ENCODE peak calls at places on chromosomes 12 and 14, in five cellular contexts. B, S, T, U and C are unnamed samples.

GRCh38 chr12:14828896-14829295 is 14.4 kb downstream of the ART4 start:
- DNase-seq in B (no peak), S (no peak), T (no peak), U (no peak), C (no peak)

GRCh38 chr12:20370001-20370381 is 1.7 kb downstream of the PDE3A start:
- DNase-seq in B (no peak), S (no peak), T (no peak), U (no peak), C (no peak)

GRCh38 chr12:77535734-77536133 is 295.0 kb upstream of the NAV3 start:
- DNase-seq in B (no peak), S (no peak), T (no peak), U (no peak), C (no peak)

GRCh38 chr12:43824207-43824775 is 11.6 kb upstream of the TMEM117 start:
- DNase-seq in B (no peak), S (no peak), T (no peak), U (no peak), C (no peak)

GRCh38 chr12:20946732-20947131 is 136.2 kb downstream of the SLCO1B3 start:
- DNase-seq in B (no peak), S (peak), T (no peak), U (peak), C (no peak)

GRCh38 chr12:75850751-75851462 is 180.7 kb downstream of the PHLDA1 start:
- DNase-seq in B (no peak), S (no peak), T (no peak), U (peak), C (no peak)

GRCh38 chr14:53470351-53471043 is 317.4 kb upstream of the DDHD1 start:
- DNase-seq in B (no peak), S (no peak), T (no peak), U (peak), C (no peak)

GRCh38 chr12:113500662-113501435 is 29.2 kb upstream of the LHX5 start:
- DNase-seq in B (no peak), S (no peak), T (no peak), U (no peak), C (no peak)

GRCh38 chr12:78330131-78330530 is 499.4 kb downstream of the NAV3 start:
- DNase-seq in B (no peak), S (no peak), T (no peak), U (no peak), C (no peak)

GRCh38 chr14:61252354-61253063 is 28.6 kb downstream of the TMEM30B start:
- DNase-seq in B (peak), S (peak), T (peak), U (peak), C (peak)

GRCh38 chr12:64672925-64673409 is 62.7 kb downstream of the RASSF3 start:
- DNase-seq in B (peak), S (peak), T (peak), U (peak), C (peak)

GRCh38 chr12:105053116-105053572 is 31.1 kb downstream of the ALDH1L2 start:
- DNase-seq in B (peak), S (peak), T (peak), U (peak), C (peak)

GRCh38 chr12:3243376-3244084 is 166.4 kb downstream of the TSPAN9 start:
- DNase-seq in B (no peak), S (no peak), T (no peak), U (no peak), C (no peak)

GRCh38 chr14:105475916-105476845 is 1.6 kb downstream of the CRIP2 start:
- DNase-seq in B (no peak), S (no peak), T (no peak), U (peak), C (no peak)

GRCh38 chr12:42690264-42690663 is 100.7 kb upstream of the PRICKLE1 start:
- DNase-seq in B (no peak), S (no peak), T (no peak), U (no peak), C (no peak)

GRCh38 chr12:20028033-20028432 is 340.3 kb upstream of the PDE3A start:
- DNase-seq in B (no peak), S (peak), T (no peak), U (no peak), C (no peak)

GRCh38 chr14:71155743-71156142 is 248.5 kb downstream of the PCNX1 start:
- DNase-seq in B (no peak), S (no peak), T (no peak), U (no peak), C (no peak)

GRCh38 chr12:33830070-33830469 is 192.2 kb upstream of the ALG10 start:
- DNase-seq in B (no peak), S (no peak), T (no peak), U (no peak), C (no peak)

GRCh38 chr12:30440826-30441602 is 254.7 kb downstream of the IPO8 start:
- DNase-seq in B (no peak), S (peak), T (no peak), U (peak), C (no peak)

GRCh38 chr14:67623114-67623513 is 3.4 kb downstream of the ARG2 start:
- DNase-seq in B (no peak), S (peak), T (no peak), U (peak), C (peak)